ENCODE peak calls at places on chromosomes 4 and X, in four cellular contexts. T, W, E and I are unnamed samples.

GRCh38 chr4:145868637-145869409 is 69.8 kb downstream of the ZNF827 start:
- DNase-seq in W (no peak), T (no peak), E (no peak), I (no peak)

GRCh38 chr4:132557660-132558059 is 591.4 kb upstream of the PCDH10 start:
- DNase-seq in E (no peak), W (no peak), T (no peak), I (no peak)

GRCh38 chr4:112516401-112517066 is 554 bp upstream of the NEUROG2 start:
- DNase-seq in E (no peak), W (peak), T (no peak), I (peak)

GRCh38 chr4:140223056-140223810 is 69.2 kb upstream of the MAML3 start:
- DNase-seq in W (no peak), E (no peak), T (no peak), I (no peak)

GRCh38 chrX:12210196-12210815 is 72.0 kb downstream of the FRMPD4 start:
- DNase-seq in W (no peak), E (no peak), T (no peak), I (no peak)

GRCh38 chrX:31932769-31933168 is 860.9 kb upstream of the FTHL17 start:
- DNase-seq in W (no peak), E (no peak), T (no peak), I (no peak)

GRCh38 chrX:11756354-11757318 is 1.4 kb upstream of the MSL3 start:
- DNase-seq in W (no peak), T (no peak), E (no peak), I (no peak)

GRCh38 chr4:21195682-21196081 is 495.4 kb downstream of the PACRGL start:
- DNase-seq in W (no peak), T (no peak), E (no peak), I (no peak)

GRCh38 chr4:159764343-159764952 is 661.6 kb downstream of the RAPGEF2 start:
- DNase-seq in E (peak), W (peak), T (no peak), I (no peak)

GRCh38 chr4:126065016-126065415 is 750.3 kb downstream of the FAT4 start:
- DNase-seq in T (no peak), W (no peak), E (no peak), I (no peak)

GRCh38 chr4:156378053-156378665 is 424.5 kb upstream of the CTSO start:
- DNase-seq in T (no peak), E (peak), W (no peak), I (peak)

GRCh38 chrX:111035256-111035655 is 60.7 kb upstream of the PAK3 start:
- DNase-seq in E (no peak), T (no peak), W (no peak), I (no peak)

GRCh38 chrX:19789782-19790181 is 97.6 kb downstream of the SH3KBP1 start:
- DNase-seq in T (no peak), E (no peak), W (no peak), I (no peak)

DNA sequence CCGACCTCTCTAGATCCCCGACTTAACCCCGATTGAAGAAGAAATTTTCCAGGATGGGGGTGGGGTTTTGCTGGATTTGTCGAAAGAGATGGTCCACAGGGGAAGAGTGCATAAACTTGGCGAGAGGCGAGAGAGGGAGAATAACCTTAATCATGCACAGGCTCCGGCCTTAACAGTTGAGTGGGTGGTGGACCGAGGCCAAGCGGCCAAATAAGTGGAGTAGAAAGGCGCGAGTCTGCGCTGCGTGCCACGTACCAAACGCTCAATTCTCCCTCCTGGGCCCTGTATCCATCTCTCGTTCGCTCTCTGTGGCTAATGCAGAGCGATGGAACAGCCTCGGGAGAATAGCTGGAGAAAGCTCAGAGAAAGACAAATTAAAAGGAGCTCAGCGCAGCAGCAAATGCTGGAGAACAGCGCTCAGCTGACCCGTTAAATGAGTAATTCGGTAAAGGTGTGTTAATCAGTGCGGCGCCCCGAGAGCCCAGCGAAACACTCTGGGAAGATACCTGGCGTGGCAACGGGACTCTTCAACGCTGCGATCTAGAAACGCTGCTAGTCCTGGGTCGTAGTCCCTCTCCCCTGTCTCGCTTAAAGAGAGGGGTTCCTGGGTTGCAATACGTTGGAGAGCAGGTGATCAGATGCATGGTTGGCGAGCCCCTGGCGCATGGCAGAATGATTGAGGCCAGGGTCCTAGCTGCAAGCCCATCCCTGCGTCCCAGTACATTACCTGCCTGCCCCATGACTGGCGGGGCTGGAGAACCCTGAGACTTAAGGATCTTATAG is 887 bp upstream of the IL1RAPL2 start:
- DNase-seq in T (no peak), W (no peak), E (no peak), I (no peak)
- TF ChIP-seq ETV6 in T (no peak), W (no peak), E (no peak), I (no peak)

GRCh38 chrX:38099688-38100087 is 93.3 kb downstream of the SYTL5 start:
- DNase-seq in E (no peak), W (no peak), T (no peak), I (no peak)

GRCh38 chrX:38095971-38096529 is 89.7 kb downstream of the SYTL5 start:
- DNase-seq in T (no peak), W (no peak), E (no peak), I (no peak)
- TF ChIP-seq CREM in T (no peak), W (no peak), E (no peak), I (no peak)

GRCh38 chr4:184824081-184824775 is 1.5 kb downstream of the ACSL1 start:
- DNase-seq in W (no peak), T (no peak), E (no peak), I (no peak)

GRCh38 chr4:184825394-184826314 is at the start of gene ACSL1:
- DNase-seq in W (peak), E (peak), T (no peak), I (peak)

GRCh38 chr4:184822356-184822755 is 3.4 kb downstream of the ACSL1 start:
- DNase-seq in E (no peak), T (no peak), W (no peak), I (no peak)

GRCh38 chr4:184826315-184827266 is 823 bp upstream of the ACSL1 start:
- DNase-seq in T (no peak), W (peak), E (no peak), I (peak)

GRCh38 chr4:184824776-184825393 is 883 bp downstream of the ACSL1 start:
- DNase-seq in T (no peak), E (no peak), W (no peak), I (no peak)
- TF ChIP-seq NR2C2 in T (no peak), E (no peak), W (no peak), I (no peak)

DNA sequence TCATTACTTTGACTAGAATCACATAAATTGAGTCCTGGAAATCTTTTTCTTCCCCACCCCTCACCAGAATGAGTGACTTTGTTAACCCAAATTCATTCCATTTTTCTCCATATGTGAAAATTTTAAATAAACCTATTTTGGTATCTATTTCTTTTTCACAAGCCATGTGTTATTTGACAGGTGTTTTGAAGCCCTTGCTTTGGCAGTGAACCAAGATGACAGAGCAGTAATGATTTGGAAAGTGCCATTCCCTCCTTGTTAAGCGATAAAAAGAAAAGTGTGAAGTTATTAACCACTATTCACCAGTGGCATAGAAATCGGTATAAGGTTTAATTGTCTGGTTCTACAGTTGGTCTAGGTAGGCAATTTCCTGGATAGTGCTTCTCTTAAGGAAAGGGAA is 66.1 kb downstream of the POLA1 start:
- DNase-seq in W (no peak), T (no peak), E (no peak), I (no peak)
- TF ChIP-seq ETV6 in W (no peak), T (no peak), E (no peak), I (no peak)

DNA sequence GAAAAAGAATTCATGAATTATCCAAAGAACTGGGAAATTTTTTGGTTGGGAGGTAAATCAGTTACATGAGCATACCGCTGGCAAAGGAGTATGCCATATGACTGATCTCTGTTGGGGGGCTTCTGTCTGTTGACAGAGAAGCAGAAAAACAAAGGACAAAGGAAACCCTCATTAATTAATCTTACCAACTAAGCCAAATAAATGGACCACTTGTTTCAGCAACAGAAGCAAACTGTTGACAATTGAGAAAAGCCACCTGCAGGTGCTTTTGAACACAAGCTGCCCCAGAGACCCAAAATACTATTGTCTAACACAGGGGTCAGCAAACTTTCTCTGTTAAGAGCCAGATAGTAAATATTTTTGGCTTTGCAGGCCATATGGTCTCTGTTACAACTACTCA is 7.0 kb upstream of the FRYL start:
- DNase-seq in E (no peak), T (no peak), W (no peak), I (no peak)
- TF ChIP-seq CREM in E (no peak), T (no peak), W (no peak), I (no peak)

DNA sequence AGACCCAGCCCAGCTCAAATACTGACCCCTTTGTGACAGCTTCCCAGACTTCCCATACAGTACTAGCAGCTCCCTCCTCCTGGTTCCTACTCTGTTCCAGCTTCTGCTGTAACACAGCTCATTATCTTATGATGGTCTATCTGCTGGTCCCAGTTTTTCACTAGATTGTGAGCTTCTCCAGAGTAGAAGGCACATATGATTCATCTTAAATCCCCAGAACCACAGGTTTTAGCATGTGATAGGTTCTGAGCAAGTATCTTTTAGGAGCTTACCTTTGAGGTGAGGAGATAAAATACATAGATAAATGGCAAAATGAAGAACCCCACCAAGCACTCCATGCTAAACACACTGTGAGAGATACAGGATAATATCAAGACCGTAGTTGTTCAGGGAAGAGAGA is 27.6 kb upstream of the ANXA3 start:
- DNase-seq in T (no peak), W (no peak), E (no peak), I (no peak)
- TF ChIP-seq NR2C2 in T (no peak), W (no peak), E (no peak), I (no peak)

GRCh38 chr4:65791807-65792308 is 121.6 kb upstream of the EPHA5 start:
- DNase-seq in T (no peak), E (no peak), W (no peak), I (no peak)
- TF ChIP-seq ETV6 in T (no peak), E (no peak), W (no peak), I (no peak)

GRCh38 chr4:138449938-138450337 is 207.8 kb upstream of the SLC7A11 start:
- DNase-seq in W (no peak), E (no peak), T (no peak), I (no peak)

GRCh38 chr4:138444260-138444659 is 202.1 kb upstream of the SLC7A11 start:
- DNase-seq in W (no peak), T (no peak), E (no peak), I (no peak)

GRCh38 chr4:138448169-138448568 is 206.0 kb upstream of the SLC7A11 start:
- DNase-seq in W (no peak), T (no peak), E (no peak), I (no peak)

GRCh38 chr4:138450546-138450945 is 208.4 kb upstream of the SLC7A11 start:
- DNase-seq in E (no peak), T (no peak), W (no peak), I (no peak)

GRCh38 chr4:138445098-138445497 is 202.9 kb upstream of the SLC7A11 start:
- DNase-seq in T (no peak), W (no peak), E (no peak), I (no peak)
- TF ChIP-seq CREM in T (no peak), W (no peak), E (no peak), I (no peak)

DNA sequence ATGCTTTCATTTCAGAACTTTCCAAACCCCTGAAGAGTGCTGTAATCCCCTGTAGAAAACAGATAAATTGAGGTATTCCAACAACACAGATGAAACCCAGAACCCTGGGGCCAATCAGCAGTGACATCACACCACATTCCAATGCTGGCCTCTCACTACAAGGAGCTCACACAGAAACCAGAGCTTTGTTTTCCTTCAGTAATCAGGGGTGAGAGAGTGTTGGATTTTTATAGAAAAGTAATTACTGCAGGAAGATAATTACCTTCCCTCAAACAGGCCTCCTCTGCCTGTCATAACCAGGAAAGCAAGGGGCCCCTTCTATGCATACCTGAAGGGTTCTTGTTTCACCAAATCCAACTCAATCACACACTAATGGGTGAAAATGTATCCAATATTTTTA is 246.2 kb downstream of the SCFD2 start:
- DNase-seq in E (peak), T (no peak), W (no peak), I (peak)
- TF ChIP-seq NR2C2 in E (no peak), T (no peak), W (no peak), I (no peak)